ENCODE peak calls at places on chromosomes 1 and 21, in four cellular contexts. C is activated CD8-positive, alpha-beta memory T cell treated with anti-CD3 and anti-CD28 coated beads for 48 hours; O is sciatic nerve; S is HTR-8/SVneo. Q is an unnamed sample.
A peak's percentile ranks its signal among the peaks of the same experiment; 100 is the strongest.

GRCh38 chr1:156401681-156402081 is 32.7 kb downstream of the RHBG start:
- DNase-seq in C (no peak), O (no peak), S (no peak), Q (no peak)

GRCh38 chr1:202069670-202070069 is 53.0 kb upstream of the GPR37L1 start:
- DNase-seq in C (no peak), O (no peak), S (no peak), Q (no peak)

GRCh38 chr1:25135903-25136302 is 96.4 kb downstream of the SYF2 start:
- DNase-seq in C (no peak), O (no peak), S (no peak), Q (no peak)

GRCh38 chr1:94852758-94853157 is 32.6 kb downstream of the SLC44A3 start:
- DNase-seq in C (no peak), O (no peak), S (no peak), Q (no peak)

GRCh38 chr21:38637161-38637560 is 138.9 kb upstream of the ERG start:
- DNase-seq in C (no peak), O (no peak), S (no peak), Q (no peak)

GRCh38 chr1:10678852-10679251 is 117.6 kb downstream of the CASZ1 start:
- DNase-seq in C (no peak), O (no peak), S (no peak), Q (no peak)

GRCh38 chr21:26732442-26733221 is 112.6 kb downstream of the ADAMTS1 start:
- DNase-seq in C (no peak), O (peak; percentile 69), S (peak; percentile 34), Q (peak; percentile 6)

GRCh38 chr1:204080163-204080903 is 7.4 kb downstream of the SOX13 start:
- DNase-seq in C (no peak), O (peak; percentile 71), S (peak; percentile 98), Q (no peak)

Q was measured in hypothalamus.